ENCODE peak calls at places on chromosomes 1 and 21, in eight cellular contexts. R is HL-60; P is lower lobe of right lung; G is ovary; S is A549; E is PC-3; J is CD4-positive, CD25-positive, alpha-beta regulatory T cell; Y is breast epithelium. D is an unnamed sample.

GRCh38 chr1:188188317-188188716 is 1359.6 kb downstream of the PLA2G4A start:
- DNase-seq in R (no peak), P (no peak), G (no peak), S (no peak), E (no peak), J (no peak), Y (no peak), D (no peak)

GRCh38 chr1:32895325-32896215 is 5.6 kb downstream of the TMEM54 start:
- DNase-seq in R (no peak), P (no peak), G (peak; percentile 35), S (no peak), E (no peak), J (no peak), Y (no peak), D (no peak)

GRCh38 chr1:143698016-143698415 is 273.8 kb downstream of the FAM72C start:
- DNase-seq in R (peak; percentile 22), P (peak; percentile 65), G (no peak), S (peak; percentile 46), E (peak; percentile 3), J (no peak), Y (no peak), D (peak; percentile 3)

GRCh38 chr1:84892657-84893618 is at the start of gene LPAR3:
- DNase-seq in R (no peak), P (peak; percentile 55), G (peak; percentile 36), S (no peak), E (peak; percentile 69), J (no peak), Y (no peak), D (no peak)

GRCh38 chr1:176699821-176700220 is 236.8 kb downstream of the PAPPA2 start:
- DNase-seq in R (no peak), P (no peak), G (no peak), S (no peak), E (no peak), J (no peak), Y (no peak), D (no peak)

GRCh38 chr1:66364578-66365391 is 169.2 kb upstream of the SGIP1 start:
- DNase-seq in R (no peak), P (no peak), G (no peak), S (no peak), E (peak; percentile 59), J (no peak), Y (no peak), D (no peak)

GRCh38 chr1:23100074-23100748 is 68.4 kb downstream of the LUZP1 start:
- DNase-seq in R (peak; percentile 72), P (no peak), G (no peak), S (peak; percentile 32), E (peak; percentile 81), J (no peak), Y (peak; percentile 70), D (peak; percentile 89)

GRCh38 chr1:61749574-61749973 is 7.3 kb downstream of the PATJ start:
- DNase-seq in R (no peak), P (no peak), G (no peak), S (no peak), E (no peak), J (no peak), Y (no peak), D (no peak)

GRCh38 chr1:35298464-35298863 is 30.0 kb downstream of the ZMYM4 start:
- DNase-seq in R (no peak), P (no peak), G (no peak), S (peak; percentile 8), E (peak; percentile 37), J (peak; percentile 50), Y (no peak), D (peak; percentile 44)

GRCh38 chr1:178966312-178966711 is 59.4 kb upstream of the FAM20B start:
- DNase-seq in R (no peak), P (no peak), G (no peak), S (no peak), E (no peak), J (no peak), Y (no peak), D (no peak)

GRCh38 chr1:201025571-201026002 is 2.1 kb upstream of the KIF21B start:
- DNase-seq in R (no peak), P (no peak), G (no peak), S (peak; percentile 79), E (peak; percentile 47), J (no peak), Y (no peak), D (peak; percentile 61)

GRCh38 chr1:12460911-12461621 is 156.9 kb downstream of the DHRS3 start:
- DNase-seq in R (no peak), P (no peak), G (peak; percentile 80), S (no peak), E (no peak), J (no peak), Y (no peak), D (peak; percentile 90)
- H3K27ac ChIP-seq in R (no peak overlapping the region), P (peak overlapping the region; percentile 76), G (peak overlapping the region; percentile 49), S (no peak overlapping the region), E (no peak overlapping the region), J (no peak overlapping the region), Y (peak overlapping the region; percentile 79), D (peak overlapping the region; percentile 8)

GRCh38 chr1:96358057-96358456 is 363.5 kb upstream of the PTBP2 start:
- DNase-seq in R (no peak), P (no peak), G (no peak), S (no peak), E (no peak), J (no peak), Y (no peak), D (no peak)

GRCh38 chr1:96361251-96361856 is 360.2 kb upstream of the PTBP2 start:
- DNase-seq in R (peak; percentile 80), P (no peak), G (no peak), S (no peak), E (no peak), J (no peak), Y (no peak), D (no peak)

GRCh38 chr1:96361961-96362360 is 359.6 kb upstream of the PTBP2 start:
- DNase-seq in R (no peak), P (no peak), G (no peak), S (no peak), E (no peak), J (no peak), Y (no peak), D (peak; percentile 10)

GRCh38 chr1:96362623-96363022 is 359.0 kb upstream of the PTBP2 start:
- DNase-seq in R (peak; percentile 89), P (no peak), G (no peak), S (peak; percentile 47), E (peak; percentile 96), J (no peak), Y (no peak), D (peak; percentile 99)

DNA sequence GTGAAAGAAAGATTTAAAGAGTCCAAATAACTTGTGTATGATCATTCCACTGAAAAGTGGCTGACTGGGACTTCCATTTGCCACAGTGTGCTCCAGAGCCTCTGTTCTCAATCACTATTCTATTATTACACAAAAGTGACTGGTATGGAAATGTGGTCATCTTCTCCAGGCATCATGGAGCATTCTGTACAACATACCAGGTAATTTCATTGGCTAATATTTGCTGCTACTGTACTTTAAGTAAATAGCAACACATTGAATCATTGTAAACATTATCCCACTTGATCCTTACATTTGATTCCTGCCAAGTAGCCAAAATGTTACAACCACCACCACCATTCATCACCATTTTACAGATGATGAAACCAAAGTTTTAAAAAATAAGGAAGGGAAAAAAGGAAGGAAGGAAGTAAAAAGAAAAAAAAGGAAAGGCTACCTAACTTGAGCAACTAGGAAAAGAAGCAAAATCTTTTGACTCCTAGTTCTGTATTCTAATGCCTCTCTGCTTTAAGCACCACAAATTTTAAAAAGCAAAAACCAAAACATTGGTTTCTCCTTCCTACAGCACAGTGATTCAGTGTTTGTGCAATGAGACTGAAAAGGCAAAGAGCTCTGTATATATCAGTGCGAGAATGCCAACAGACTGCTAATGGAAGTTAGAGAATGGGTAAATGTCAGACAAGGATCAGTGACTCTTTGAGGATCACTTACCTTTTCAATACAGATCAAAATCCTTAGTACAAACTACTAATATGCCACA is 361.4 kb upstream of the PTBP2 start:
- DNase-seq in R (no peak), P (no peak), G (no peak), S (no peak), E (peak; percentile 84), J (no peak), Y (no peak), D (peak; percentile 43)
- H3K27ac ChIP-seq in R (no peak overlapping the region), P (no peak overlapping the region), G (no peak overlapping the region), S (no peak overlapping the region), E (peak overlapping the region; percentile 68), J (no peak overlapping the region), Y (no peak overlapping the region), D (no peak overlapping the region)

DNA sequence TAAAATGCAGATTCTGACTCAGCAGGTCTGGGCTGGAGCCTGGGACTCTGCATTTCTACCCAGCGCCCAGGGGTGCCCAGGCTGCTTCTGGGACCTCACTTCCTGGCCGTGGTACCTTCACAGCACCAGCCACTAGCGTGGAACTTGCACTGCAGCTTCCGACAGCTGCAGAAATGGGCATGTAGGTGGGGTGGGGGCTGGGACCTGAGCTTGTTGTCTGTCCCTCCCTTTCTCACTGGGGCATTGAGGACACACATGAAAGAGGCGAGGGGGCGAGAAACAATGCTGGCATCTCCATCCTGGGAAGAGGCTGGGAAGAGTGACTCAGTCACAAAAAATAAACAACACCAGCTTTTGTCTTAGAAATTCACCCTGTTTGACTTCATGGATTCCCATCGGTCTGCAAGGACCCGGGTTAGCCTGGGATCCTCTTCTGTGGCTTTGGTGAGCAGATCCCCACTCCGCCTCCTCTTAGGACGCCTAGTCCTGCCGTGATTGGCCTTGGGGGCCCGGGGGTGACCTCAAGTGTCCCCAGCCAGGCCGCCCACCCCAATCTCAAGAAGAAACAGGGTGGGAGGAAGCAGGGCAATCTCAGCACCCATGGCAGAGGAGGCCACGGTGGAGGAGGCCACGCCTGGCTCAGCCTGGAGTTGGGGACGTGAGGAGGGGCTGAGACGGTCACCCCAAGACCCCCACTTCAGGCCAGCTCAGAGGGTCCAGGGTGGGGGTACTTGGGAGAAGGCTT is 29.9 kb upstream of the POFUT2 start:
- DNase-seq in R (no peak), P (no peak), G (peak; percentile 38), S (no peak), E (peak; percentile 59), J (no peak), Y (no peak), D (peak; percentile 92)
- H3K27ac ChIP-seq in R (no peak overlapping the region), P (peak overlapping the region; percentile 86), G (no peak overlapping the region), S (peak overlapping the region; percentile 97), E (peak overlapping the region; percentile 57), J (no peak overlapping the region), Y (peak overlapping the region; percentile 66), D (peak overlapping the region; percentile 81)

GRCh38 chr1:182340233-182341058 is 51.1 kb downstream of the GLUL start:
- DNase-seq in R (no peak), P (no peak), G (no peak), S (no peak), E (no peak), J (no peak), Y (peak; percentile 27), D (no peak)
- H3K27ac ChIP-seq in R (no peak overlapping the region), P (no peak overlapping the region), G (no peak overlapping the region), S (no peak overlapping the region), E (no peak overlapping the region), J (no peak overlapping the region), Y (peak overlapping the region; percentile 85), D (no peak overlapping the region)

GRCh38 chr1:156936191-156936590 is 15.8 kb downstream of the LRRC71 start:
- DNase-seq in R (no peak), P (no peak), G (no peak), S (no peak), E (no peak), J (no peak), Y (no peak), D (no peak)
- H3K27ac ChIP-seq in R (no peak overlapping the region), P (no peak overlapping the region), G (no peak overlapping the region), S (no peak overlapping the region), E (no peak overlapping the region), J (no peak overlapping the region), Y (no peak overlapping the region), D (no peak overlapping the region)

D was measured in fibroblast of lung.